ENCODE peak calls at places on chromosomes 12 and 14, in four cellular contexts. T is mammary epithelial cell, B is stomach, C is GM10248. I is an unnamed sample.

GRCh38 chr14:61566537-61567225 is 128.6 kb upstream of the HIF1A start:
- DNase-seq in B (no peak), T (peak), C (no peak), I (no peak)

GRCh38 chr12:117890644-117891043 is 78.1 kb downstream of the KSR2 start:
- DNase-seq in T (no peak), C (no peak), B (no peak), I (no peak)

GRCh38 chr14:92959761-92960680 is 37.1 kb downstream of the CHGA start:
- DNase-seq in T (no peak), B (no peak), C (no peak), I (no peak)

GRCh38 chr12:67747869-67748760 is 99.6 kb downstream of the DYRK2 start:
- DNase-seq in C (no peak), T (peak), B (peak), I (no peak)

GRCh38 chr14:94596361-94596760 is 15.1 kb downstream of the SERPINA5 start:
- DNase-seq in B (no peak), C (no peak), T (no peak), I (no peak)

GRCh38 chr14:54356172-54356571 is 40.6 kb upstream of the CDKN3 start:
- DNase-seq in C (no peak), T (peak), B (no peak), I (no peak)

GRCh38 chr12:10363922-10364838 is 25.7 kb downstream of the KLRK1 start:
- DNase-seq in C (peak), T (peak), B (peak), I (no peak)

GRCh38 chr12:11651785-11652184 is 2.3 kb downstream of the ETV6 start:
- DNase-seq in C (no peak), T (peak), B (no peak), I (no peak)

GRCh38 chr14:96502621-96503251 is 554 bp downstream of the PAPOLA start:
- DNase-seq in B (peak), C (peak), T (peak), I (peak)

GRCh38 chr12:27207626-27208413 is 36.3 kb upstream of the STK38L start:
- DNase-seq in C (peak), T (peak), B (no peak), I (no peak)

GRCh38 chr12:45409966-45410365 is 194.1 kb downstream of the ANO6 start:
- DNase-seq in T (peak), B (no peak), C (no peak), I (no peak)

GRCh38 chr12:38587594-38587993 is 271.0 kb downstream of the ALG10B start:
- DNase-seq in C (no peak), T (peak), B (no peak), I (no peak)

GRCh38 chr14:99565383-99565782 is 38.6 kb downstream of the CCDC85C start:
- DNase-seq in C (no peak), B (no peak), T (no peak), I (no peak)

GRCh38 chr12:80187660-80188090 is 88.3 kb downstream of the OTOGL start:
- DNase-seq in C (no peak), T (no peak), B (no peak), I (no peak)

GRCh38 chr12:39000370-39000769 is 95.0 kb upstream of the CPNE8 start:
- DNase-seq in B (no peak), C (no peak), T (no peak), I (no peak)

GRCh38 chr14:99807413-99808132 is 14.4 kb downstream of the EML1 start:
- DNase-seq in T (no peak), C (no peak), B (no peak), I (no peak)

GRCh38 chr12:89951050-89951693 is 242.5 kb upstream of the ATP2B1 start:
- DNase-seq in B (no peak), T (peak), C (no peak), I (no peak)

GRCh38 chr12:115752913-115753726 is 524.4 kb downstream of the MED13L start:
- DNase-seq in B (peak), T (peak), C (peak), I (no peak)

GRCh38 chr12:71693126-71693525 is 7.2 kb downstream of the TMEM19 start:
- DNase-seq in C (no peak), T (no peak), B (no peak), I (no peak)

GRCh38 chr14:91211017-91211416 is 33.5 kb downstream of the GPR68 start:
- DNase-seq in B (no peak), T (no peak), C (no peak), I (no peak)

GRCh38 chr12:88639361-88639760 is 59.1 kb upstream of the KITLG start:
- DNase-seq in T (no peak), B (no peak), C (no peak), I (no peak)

GRCh38 chr12:754871-755562 is 2.6 kb downstream of the WNK1 start:
- DNase-seq in T (peak), B (no peak), C (peak), I (no peak)

GRCh38 chr14:73460691-73461127 is 2.4 kb upstream of the NUMB start:
- DNase-seq in B (no peak), C (no peak), T (peak), I (no peak)
- TF ChIP-seq CTCF in B (no peak), C (no peak), T (no peak), I (no peak)

GRCh38 chr14:64738306-64738879 is 34.2 kb downstream of the PLEKHG3 start:
- DNase-seq in B (no peak), T (no peak), C (no peak), I (no peak)

GRCh38 chr14:64741200-64741599 is 37.0 kb downstream of the PLEKHG3 start:
- DNase-seq in B (no peak), C (no peak), T (no peak), I (no peak)

GRCh38 chr14:64743061-64743460 is 38.8 kb downstream of the PLEKHG3 start:
- DNase-seq in B (no peak), T (no peak), C (no peak), I (no peak)

GRCh38 chr14:64745511-64746041 is 41.4 kb downstream of the PLEKHG3 start:
- DNase-seq in B (no peak), C (no peak), T (no peak), I (no peak)

DNA sequence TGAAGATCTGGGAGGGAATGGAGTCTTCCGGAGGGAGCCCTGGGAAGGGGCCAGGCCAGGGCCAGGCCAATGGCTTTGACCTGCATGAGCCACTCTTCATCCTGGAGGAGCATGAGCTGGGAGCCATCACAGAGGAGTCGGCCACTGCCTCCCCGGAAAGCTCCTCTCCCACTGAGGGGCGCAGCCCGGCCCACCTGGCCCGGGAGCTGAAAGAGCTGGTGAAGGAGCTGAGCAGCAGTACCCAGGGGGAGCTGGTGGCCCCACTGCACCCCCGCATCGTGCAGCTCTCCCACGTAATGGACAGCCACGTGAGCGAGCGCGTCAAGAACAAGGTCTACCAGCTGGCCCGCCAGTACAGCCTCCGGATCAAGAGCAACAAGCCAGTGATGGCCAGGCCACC is 37.7 kb downstream of the PLEKHG3 start:
- DNase-seq in C (no peak), T (no peak), B (no peak), I (no peak)
- TF ChIP-seq CTCF in C (no peak), T (no peak), B (no peak), I (no peak)

GRCh38 chr12:92930421-92930820 is 1.3 kb upstream of the EEA1 start:
- DNase-seq in T (no peak), C (no peak), B (no peak), I (no peak)

GRCh38 chr12:92928431-92928961 is 599 bp downstream of the EEA1 start:
- DNase-seq in T (peak), C (no peak), B (no peak), I (peak)

GRCh38 chr12:92929957-92930356 is 862 bp upstream of the EEA1 start:
- DNase-seq in T (peak), C (no peak), B (no peak), I (no peak)

GRCh38 chr12:92927436-92928116 is 1.5 kb downstream of the EEA1 start:
- DNase-seq in C (peak), B (no peak), T (peak), I (no peak)

GRCh38 chr12:92928962-92929915 is at the start of gene EEA1:
- DNase-seq in T (peak), C (peak), B (peak), I (peak)
- TF ChIP-seq CTCF in T (no peak), C (peak), B (no peak), I (peak)

GRCh38 chr12:53996188-53996885 is 3.6 kb upstream of the HOXC9 start:
- DNase-seq in T (no peak), B (no peak), C (peak), I (no peak)
- TF ChIP-seq CTCF in T (no peak), B (no peak), C (no peak), I (no peak)

DNA sequence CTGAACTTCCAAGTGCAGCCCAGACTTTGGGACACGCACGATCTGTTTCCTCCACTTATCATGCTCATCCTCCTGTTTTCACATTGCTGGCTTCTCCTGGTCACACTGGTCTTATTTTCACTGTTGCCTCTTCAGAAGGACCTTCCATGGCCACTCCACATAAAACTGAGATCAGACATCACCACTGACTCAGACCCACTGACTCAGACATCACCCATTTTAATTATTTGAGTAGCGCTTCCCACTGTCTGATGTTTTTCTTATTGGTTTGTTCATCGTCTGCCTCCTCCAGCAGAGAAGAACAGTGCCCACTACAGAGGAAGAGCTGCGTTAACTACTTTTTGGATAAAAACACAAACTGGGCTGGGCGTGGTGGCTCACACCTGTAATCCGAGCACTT is 270.5 kb upstream of the PWP1 start:
- DNase-seq in C (no peak), T (peak), B (no peak), I (no peak)
- TF ChIP-seq CTCF in C (no peak), T (no peak), B (no peak), I (no peak)

GRCh38 chr12:132491349-132491663 is 1.4 kb downstream of the FBRSL1 start:
- DNase-seq in C (no peak), T (no peak), B (no peak), I (no peak)

GRCh38 chr12:132490481-132491348 is 764 bp downstream of the FBRSL1 start:
- DNase-seq in T (no peak), B (no peak), C (no peak), I (no peak)

GRCh38 chr12:132489078-132489601 is 811 bp upstream of the FBRSL1 start:
- DNase-seq in C (no peak), T (no peak), B (peak), I (no peak)

GRCh38 chr12:132488127-132489077 is 1.5 kb upstream of the FBRSL1 start:
- DNase-seq in T (no peak), B (no peak), C (no peak), I (no peak)

GRCh38 chr12:132489602-132490239 is at the start of gene FBRSL1:
- DNase-seq in B (peak), C (peak), T (peak), I (peak)
- TF ChIP-seq CTCF in B (no peak), C (no peak), T (peak), I (peak)

GRCh38 chr14:103616635-103617300 is 12.2 kb upstream of the KLC1 start:
- DNase-seq in C (no peak), T (no peak), B (no peak), I (no peak)
- TF ChIP-seq CTCF in C (no peak), T (no peak), B (no peak), I (no peak)

DNA sequence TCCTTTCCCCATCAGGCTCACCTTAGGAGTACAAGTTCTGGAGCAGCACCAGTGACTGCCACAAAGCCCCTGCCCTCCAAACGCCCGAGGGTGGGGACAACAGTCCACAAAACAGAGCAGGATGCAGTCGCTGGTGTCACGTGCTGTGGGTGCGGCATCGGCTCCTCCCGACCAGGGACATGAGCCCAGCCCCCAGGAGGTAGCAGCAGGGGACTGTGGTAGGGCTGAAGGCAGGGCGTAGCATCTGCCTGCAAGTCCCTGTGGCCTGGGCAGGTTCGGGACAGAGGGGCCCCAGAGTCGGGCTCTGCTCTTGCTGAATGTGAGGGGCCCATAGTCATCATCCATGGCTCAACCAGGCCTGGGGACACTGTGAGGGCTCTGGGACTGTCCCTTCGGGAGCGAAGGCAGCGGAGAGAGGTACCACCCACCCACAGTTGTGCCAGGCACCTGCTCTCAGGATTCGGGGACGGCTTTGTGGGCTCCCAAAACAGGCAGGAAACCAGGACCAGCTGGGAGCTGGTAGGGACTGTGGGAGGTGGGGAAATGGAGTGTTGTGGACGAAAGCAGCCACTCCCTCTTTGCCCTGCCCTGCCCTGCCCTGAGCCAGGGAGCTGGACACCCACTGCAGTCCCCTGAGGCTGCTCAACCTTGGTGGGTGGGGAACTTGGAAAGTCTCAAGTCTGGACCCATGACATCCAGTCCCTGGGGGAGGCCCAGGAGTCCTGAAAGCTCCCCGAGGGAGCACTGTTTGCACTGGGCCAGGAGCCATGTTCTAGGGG is 30.7 kb downstream of the FBRSL1 start:
- DNase-seq in B (no peak), C (no peak), T (no peak), I (no peak)
- TF ChIP-seq CTCF in B (no peak), C (no peak), T (no peak), I (no peak)

DNA sequence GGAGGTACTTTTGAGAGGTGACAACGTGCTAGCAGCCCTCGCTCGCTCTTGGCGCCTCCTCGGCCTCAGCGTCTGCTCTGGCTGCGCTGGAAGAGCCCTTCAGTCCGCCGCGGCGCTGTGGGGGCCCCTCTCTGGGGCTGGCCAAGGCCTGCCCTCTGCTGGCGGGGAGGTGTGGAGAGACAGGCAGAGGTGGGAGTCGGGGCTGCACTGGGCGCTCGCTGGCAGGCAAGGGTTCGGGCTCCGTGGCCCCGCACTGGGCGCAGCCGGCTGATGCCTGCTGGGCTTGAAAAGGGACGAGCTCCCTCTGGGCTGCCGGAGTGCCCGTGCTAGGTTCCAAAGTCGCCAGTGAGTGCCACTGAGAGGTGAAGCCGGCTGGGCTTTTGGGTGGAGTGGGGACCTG is 580.0 kb downstream of the DIO2 start:
- DNase-seq in T (no peak), B (no peak), C (no peak), I (no peak)
- TF ChIP-seq CTCF in T (no peak), B (no peak), C (no peak), I (no peak)